ENCODE peak calls at places on chromosomes 3 and 15, in ten cellular contexts. G is right lobe of liver, H is heart right ventricle, P is astrocyte of the spinal cord, I is RWPE1, D is body of pancreas, C is AG04450, J is cardiac fibroblast, L is fibroblast of the aortic adventitia, M is tibial artery. N is an unnamed sample.

GRCh38 chr3:46089237-46090011 is 62.1 kb upstream of the XCR1 start:
- DNase-seq in C (peak), G (peak), M (peak), I (no peak), P (peak), H (peak), D (peak), L (peak), J (peak), N (peak)

GRCh38 chr3:191020730-191021405 is 158.4 kb upstream of the GMNC start:
- DNase-seq in P (peak), I (no peak), L (peak), C (no peak), H (no peak), D (no peak), M (no peak), J (no peak), G (no peak), N (peak)

GRCh38 chr15:78906310-78906608 is 33.6 kb downstream of the MORF4L1 start:
- DNase-seq in D (peak), P (peak), M (peak), C (peak), I (peak), J (peak), G (no peak), H (no peak), L (peak), N (peak)

GRCh38 chr3:135412475-135412874 is 553.1 kb upstream of the PPP2R3A start:
- DNase-seq in D (no peak), G (no peak), J (no peak), I (no peak), L (no peak), M (no peak), C (no peak), H (no peak), P (no peak), N (no peak)

GRCh38 chr15:73959012-73959581 is 32.8 kb downstream of the LOXL1 start:
- DNase-seq in J (no peak), H (no peak), P (no peak), G (no peak), C (no peak), M (no peak), L (no peak), D (no peak), I (no peak), N (peak)

GRCh38 chr3:189598530-189598929 is 32.7 kb upstream of the TP63 start:
- DNase-seq in D (no peak), G (no peak), C (no peak), J (no peak), I (no peak), P (no peak), M (no peak), H (no peak), L (no peak), N (no peak)

GRCh38 chr15:51094606-51095569 is at the start of gene TNFAIP8L3:
- DNase-seq in C (no peak), M (peak), J (peak), D (no peak), G (no peak), I (peak), H (peak), L (peak), P (no peak), N (peak)

GRCh38 chr3:51282931-51283330 is 102.2 kb upstream of the MANF start:
- DNase-seq in D (no peak), P (peak), H (no peak), C (peak), L (peak), M (no peak), J (no peak), G (no peak), I (peak), N (no peak)

GRCh38 chr15:94445529-94446160 is 214.3 kb downstream of the MCTP2 start:
- DNase-seq in I (no peak), D (no peak), L (no peak), P (no peak), G (no peak), J (no peak), H (no peak), C (no peak), M (no peak), N (no peak)

GRCh38 chr3:116444819-116445290 is 432 bp downstream of the LSAMP start:
- DNase-seq in H (no peak), D (peak), L (peak), P (no peak), C (no peak), M (no peak), I (no peak), G (no peak), J (no peak), N (no peak)

GRCh38 chr3:127820221-127820870 is 2.0 kb downstream of the MGLL start:
- DNase-seq in C (no peak), I (no peak), L (peak), D (no peak), H (no peak), J (peak), G (peak), M (peak), P (peak), N (peak)

GRCh38 chr15:59741274-59741906 is 52.3 kb upstream of the BNIP2 start:
- DNase-seq in M (no peak), P (peak), D (no peak), J (peak), L (peak), C (no peak), H (no peak), I (peak), G (no peak), N (peak)

GRCh38 chr3:170651260-170651845 is 65.5 kb upstream of the SLC7A14 start:
- DNase-seq in H (no peak), C (no peak), I (no peak), P (no peak), D (no peak), G (no peak), M (no peak), J (no peak), L (no peak), N (no peak)

GRCh38 chr3:174891524-174892203 is 32.5 kb downstream of the NAALADL2 start:
- DNase-seq in J (peak), P (no peak), L (peak), H (no peak), M (no peak), C (no peak), I (no peak), G (no peak), D (no peak), N (no peak)

GRCh38 chr3:95460274-95460673 is 1354.1 kb upstream of the EPHA6 start:
- DNase-seq in M (no peak), G (no peak), D (peak), L (no peak), I (no peak), P (no peak), H (no peak), J (peak), C (no peak), N (no peak)

GRCh38 chr3:127406309-127407025 is 118.6 kb upstream of the PRR20G start:
- DNase-seq in M (no peak), L (no peak), D (no peak), I (peak), H (no peak), C (no peak), G (peak), P (no peak), J (no peak), N (peak)

GRCh38 chr3:54870423-54870822 is 57.4 kb downstream of the LRTM1 start:
- DNase-seq in G (no peak), I (peak), J (peak), H (no peak), D (peak), C (peak), P (peak), M (no peak), L (peak), N (peak)

GRCh38 chr3:196284396-196284795 is 3.1 kb downstream of the PCYT1A start:
- DNase-seq in M (no peak), I (no peak), J (no peak), C (no peak), L (peak), D (no peak), H (no peak), G (no peak), P (no peak), N (no peak)

GRCh38 chr15:80709542-80709941 is 14.4 kb downstream of the ABHD17C start:
- DNase-seq in D (peak), G (no peak), I (peak), J (no peak), L (no peak), M (no peak), C (no peak), H (no peak), P (no peak), N (peak)

GRCh38 chr3:102796856-102797255 is 362.0 kb downstream of the ZPLD1 start:
- DNase-seq in I (no peak), C (no peak), H (no peak), M (no peak), P (no peak), D (no peak), L (no peak), G (no peak), J (no peak), N (no peak)

GRCh38 chr3:32460031-32460749 is 42.5 kb downstream of the CMTM6 start:
- DNase-seq in C (no peak), H (no peak), P (peak), L (no peak), J (peak), I (no peak), D (no peak), M (no peak), G (no peak), N (no peak)

GRCh38 chr3:39191103-39191502 is 1.3 kb downstream of the XIRP1 start:
- DNase-seq in D (no peak), J (no peak), P (no peak), M (no peak), G (no peak), I (no peak), H (no peak), L (no peak), C (no peak), N (no peak)

GRCh38 chr3:120418446-120418845 is 32.3 kb downstream of the FSTL1 start:
- DNase-seq in I (no peak), D (no peak), L (no peak), P (no peak), H (no peak), G (no peak), C (no peak), M (no peak), J (no peak), N (no peak)

GRCh38 chr3:35932995-35933394 is 293.7 kb downstream of the ARPP21 start:
- DNase-seq in C (peak), I (peak), H (no peak), L (peak), P (peak), D (no peak), M (no peak), J (peak), G (no peak), N (peak)

GRCh38 chr3:186637661-186638060 is 2.5 kb upstream of the FETUB start:
- DNase-seq in M (no peak), J (no peak), I (no peak), C (no peak), H (no peak), D (no peak), G (no peak), L (no peak), P (no peak), N (no peak)

GRCh38 chr15:48300038-48300437 is 31.2 kb upstream of the DUT start:
- DNase-seq in P (no peak), L (no peak), M (no peak), C (no peak), H (no peak), G (no peak), D (no peak), J (no peak), I (no peak), N (no peak)

GRCh38 chr3:181105636-181106035 is 116.1 kb upstream of the DNAJC19 start:
- DNase-seq in C (no peak), I (no peak), P (no peak), J (no peak), D (no peak), L (no peak), G (no peak), M (no peak), H (no peak), N (no peak)

GRCh38 chr3:11995061-11995460 is 9.1 kb upstream of the SYN2 start:
- DNase-seq in H (no peak), G (no peak), C (no peak), I (no peak), J (no peak), L (no peak), M (no peak), D (no peak), P (no peak), N (no peak)

GRCh38 chr3:59150039-59150438 is 100.2 kb upstream of the CFAP20DC start:
- DNase-seq in P (no peak), J (no peak), C (no peak), D (no peak), H (no peak), G (no peak), L (no peak), I (no peak), M (no peak), N (peak)

GRCh38 chr3:95350066-95350465 is 1287.2 kb downstream of the NSUN3 start:
- DNase-seq in I (no peak), J (no peak), P (no peak), G (no peak), C (no peak), H (no peak), D (no peak), L (no peak), M (no peak), N (no peak)

GRCh38 chr15:100713163-100713867 is 110.9 kb downstream of the ASB7 start:
- DNase-seq in C (no peak), G (no peak), P (peak), L (peak), D (peak), I (peak), H (no peak), M (peak), J (peak), N (peak)

GRCh38 chr15:55403531-55403930 is 4.6 kb downstream of the CCPG1 start:
- DNase-seq in C (no peak), L (peak), I (no peak), H (no peak), P (peak), J (peak), G (no peak), D (no peak), M (no peak), N (peak)

GRCh38 chr3:177470200-177470941 is 273.1 kb upstream of the TBL1XR1 start:
- DNase-seq in L (no peak), P (peak), M (no peak), J (no peak), H (no peak), G (no peak), C (no peak), I (no peak), D (no peak), N (no peak)

GRCh38 chr15:68213991-68214837 is 9.1 kb upstream of the CALML4 start:
- DNase-seq in L (no peak), P (no peak), J (no peak), G (peak), C (no peak), M (no peak), D (no peak), H (no peak), I (no peak), N (no peak)

GRCh38 chr15:47885921-47886320 is 168.6 kb downstream of the SEMA6D start:
- DNase-seq in M (no peak), C (no peak), L (peak), G (no peak), I (peak), H (no peak), J (peak), D (no peak), P (peak), N (peak)

GRCh38 chr15:22960126-22960525 is 20.0 kb downstream of the CYFIP1 start:
- DNase-seq in G (no peak), M (no peak), D (no peak), L (no peak), H (no peak), I (no peak), C (no peak), P (no peak), J (no peak), N (no peak)

DNA sequence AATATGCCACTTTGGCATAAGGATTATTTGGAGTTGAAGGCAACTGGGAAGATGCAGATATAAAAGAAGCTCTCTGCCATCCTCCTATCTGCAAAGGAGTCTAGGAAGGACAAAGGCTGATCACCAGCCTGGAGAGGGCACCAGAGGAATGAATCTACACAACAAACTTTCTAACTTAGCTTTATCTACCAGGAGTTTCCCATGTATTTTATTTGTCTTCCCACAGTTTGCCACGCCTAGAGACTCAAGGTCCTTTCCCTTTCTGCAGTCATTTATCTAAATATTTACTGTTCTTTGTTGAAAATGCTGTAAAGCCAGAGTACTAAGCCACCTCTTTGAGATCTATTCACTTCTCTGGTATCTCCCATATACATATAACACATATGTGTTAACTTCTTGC is 32.2 kb downstream of the GPR176 start:
- DNase-seq in D (peak), M (peak), C (no peak), J (peak), G (no peak), I (peak), H (no peak), L (peak), P (peak), N (peak)
- TF ChIP-seq CTCF in D (peak), M (peak), C (peak), J (peak), G (peak), I (peak), H (peak), L (peak), P (peak), N (peak)

DNA sequence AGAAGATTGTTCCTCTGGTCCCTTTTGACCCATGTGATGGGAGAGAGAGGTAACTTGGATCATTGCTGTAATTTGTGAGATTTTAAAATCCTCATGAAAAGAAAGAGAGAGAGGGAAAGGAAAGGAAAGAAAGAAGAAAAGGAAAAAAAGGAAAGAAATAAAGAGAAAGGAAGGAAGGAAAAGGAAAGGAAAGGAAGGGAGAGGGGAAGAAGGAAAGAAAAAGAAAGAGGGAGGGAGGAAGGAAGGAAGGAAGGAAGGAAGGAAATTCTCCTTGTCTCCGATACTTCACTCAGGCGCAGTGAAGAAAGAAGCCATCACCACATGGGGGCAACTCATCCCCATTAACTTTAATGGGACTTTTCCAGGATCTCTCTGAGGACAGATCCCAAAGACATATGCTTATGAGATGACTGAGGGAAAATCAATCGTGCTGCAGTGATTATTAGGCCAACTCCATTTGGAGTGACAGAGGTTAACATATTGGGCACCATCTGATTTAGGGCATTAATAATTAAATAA is 123.0 kb downstream of the MEGF11 start:
- DNase-seq in H (no peak), I (no peak), L (no peak), J (no peak), M (no peak), C (no peak), G (no peak), P (no peak), D (no peak), N (no peak)
- TF ChIP-seq CTCF in H (no peak), I (no peak), L (no peak), J (no peak), M (no peak), C (no peak), G (no peak), P (no peak), D (no peak), N (no peak)

GRCh38 chr15:24761704-24762302 is 86.2 kb downstream of the NPAP1 start:
- DNase-seq in P (peak), L (peak), H (no peak), D (no peak), M (no peak), C (no peak), G (no peak), J (peak), I (no peak), N (no peak)
- TF ChIP-seq CTCF in P (no peak), L (peak), H (peak), D (peak), M (peak), C (peak), G (peak), J (peak), I (peak), N (peak)

DNA sequence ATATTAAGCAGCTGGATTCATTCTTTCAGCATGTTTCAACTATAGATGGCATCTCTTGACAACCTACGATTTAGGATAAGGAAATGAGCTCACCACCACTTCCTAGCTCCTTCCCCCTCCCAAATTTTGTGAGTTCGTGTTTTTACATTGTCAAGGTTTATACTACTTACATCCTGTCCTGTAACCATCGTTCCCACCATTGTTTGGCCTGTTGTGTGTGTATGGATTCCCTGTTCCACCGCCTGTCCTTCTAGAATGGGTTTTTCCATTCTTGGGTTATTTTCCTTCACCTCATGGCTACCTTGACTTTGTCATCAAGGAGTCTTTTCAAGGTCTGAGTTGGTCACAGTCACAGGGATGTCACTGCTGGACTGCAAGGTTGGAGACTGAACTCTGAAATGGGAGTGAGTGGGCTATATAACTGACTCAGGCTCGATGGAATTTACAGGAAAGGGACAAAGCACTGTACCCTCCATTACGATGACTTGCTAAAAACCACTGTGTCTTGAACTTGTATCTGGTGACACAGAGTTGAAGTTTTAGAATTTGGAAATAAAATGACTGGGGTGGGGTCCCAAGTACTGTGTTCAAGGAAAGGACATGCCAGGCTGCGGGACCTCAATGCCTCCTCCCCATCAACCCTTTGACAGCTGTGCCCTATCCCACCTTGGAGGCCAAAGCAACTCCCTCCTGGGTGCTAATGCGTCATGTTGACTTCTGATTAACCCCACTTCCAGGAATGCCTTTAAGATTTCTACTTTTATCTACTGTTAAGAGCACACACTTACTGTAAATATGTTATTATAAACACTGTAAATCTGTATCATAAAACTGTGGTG is 66.8 kb upstream of the BLM start:
- DNase-seq in J (peak), L (peak), M (no peak), I (no peak), G (no peak), H (no peak), P (peak), D (no peak), C (no peak), N (no peak)
- TF ChIP-seq CTCF in J (no peak), L (no peak), M (no peak), I (no peak), G (no peak), H (no peak), P (no peak), D (no peak), C (no peak), N (no peak)

DNA sequence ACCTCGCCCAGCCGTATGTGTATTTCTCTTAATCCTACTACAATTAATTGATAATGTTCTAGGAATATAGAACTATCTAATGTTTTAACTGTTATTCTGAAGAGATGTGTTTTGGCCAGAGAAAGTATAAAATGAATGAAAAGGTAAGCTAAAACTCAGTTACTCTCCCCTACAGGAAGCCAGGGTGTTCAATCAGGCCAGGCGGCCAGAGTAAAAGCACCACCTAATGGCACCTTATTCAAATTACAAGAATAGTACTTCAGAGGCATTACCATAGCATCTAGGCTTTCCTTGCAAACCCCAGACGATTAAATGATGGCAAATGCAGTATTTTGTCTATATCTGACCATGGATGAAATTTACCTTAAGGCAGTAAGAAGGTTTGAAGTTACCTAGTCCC is 10.4 kb downstream of the SLC12A8 start:
- DNase-seq in H (no peak), I (no peak), L (no peak), M (no peak), C (no peak), P (peak), G (no peak), D (no peak), J (no peak), N (peak)
- TF ChIP-seq CTCF in H (no peak), I (no peak), L (no peak), M (no peak), C (peak), P (peak), G (peak), D (no peak), J (peak), N (no peak)